ENCODE peak calls at places on chromosomes 1 and 21, in five cellular contexts. One of them, this sample, is unnamed. For H3K4me1 and H3K27me3, the result is how much of the 10 kb centered on the place peaks cover.

GRCh38 chr21:37437376-37438080 is 71.0 kb downstream of the DYRK1A start:
- DNase-seq in RWPE2: no peak
- DNase-seq in uterus: no peak
- DNase-seq in left ventricle myocardium inferior: no peak
- DNase-seq in IMR-90: no peak
- DNase-seq in this sample: no peak

GRCh38 chr1:192453360-192454045 is 122.1 kb upstream of the RGS1 start:
- DNase-seq in left ventricle myocardium inferior: no peak
- DNase-seq in uterus: no peak
- DNase-seq in RWPE2: no peak
- DNase-seq in IMR-90: peak
- DNase-seq in this sample: no peak

GRCh38 chr1:180519846-180520245 is 17.5 kb upstream of the ACBD6 start:
- DNase-seq in IMR-90: no peak
- DNase-seq in RWPE2: no peak
- DNase-seq in uterus: no peak
- DNase-seq in left ventricle myocardium inferior: no peak
- DNase-seq in this sample: no peak

GRCh38 chr1:69911301-69911801 is 294.0 kb downstream of the LRRC40 start:
- DNase-seq in uterus: no peak
- DNase-seq in RWPE2: no peak
- DNase-seq in IMR-90: peak
- DNase-seq in left ventricle myocardium inferior: no peak
- DNase-seq in this sample: no peak

GRCh38 chr1:199808110-199808870 is 219.2 kb upstream of the NR5A2 start:
- DNase-seq in RWPE2: no peak
- DNase-seq in IMR-90: peak
- DNase-seq in left ventricle myocardium inferior: no peak
- DNase-seq in uterus: no peak
- DNase-seq in this sample: no peak

GRCh38 chr1:223221686-223222085 is 78.6 kb upstream of the TLR5 start:
- DNase-seq in RWPE2: no peak
- DNase-seq in IMR-90: no peak
- DNase-seq in left ventricle myocardium inferior: no peak
- DNase-seq in uterus: no peak
- DNase-seq in this sample: no peak

GRCh38 chr1:87226341-87226760 is 102.3 kb upstream of the LMO4 start:
- DNase-seq in IMR-90: peak
- DNase-seq in left ventricle myocardium inferior: peak
- DNase-seq in uterus: peak
- DNase-seq in RWPE2: peak
- DNase-seq in this sample: peak

GRCh38 chr1:200483491-200484143 is 73.8 kb upstream of the ZNF281 start:
- DNase-seq in IMR-90: peak
- DNase-seq in left ventricle myocardium inferior: no peak
- DNase-seq in RWPE2: peak
- DNase-seq in uterus: no peak
- DNase-seq in this sample: peak

GRCh38 chr1:151416231-151416630 is 16.9 kb downstream of the PSMB4 start:
- DNase-seq in IMR-90: peak
- DNase-seq in uterus: no peak
- DNase-seq in left ventricle myocardium inferior: no peak
- DNase-seq in RWPE2: no peak
- DNase-seq in this sample: peak

GRCh38 chr1:168285419-168285790 is 4.7 kb downstream of the TBX19 start:
- DNase-seq in uterus: no peak
- DNase-seq in left ventricle myocardium inferior: no peak
- DNase-seq in RWPE2: no peak
- DNase-seq in IMR-90: no peak
- DNase-seq in this sample: no peak

GRCh38 chr1:228004887-228005462 is 1.8 kb upstream of the WNT3A start:
- DNase-seq in left ventricle myocardium inferior: no peak
- DNase-seq in uterus: no peak
- DNase-seq in RWPE2: no peak
- DNase-seq in IMR-90: no peak
- DNase-seq in this sample: no peak

GRCh38 chr1:168894397-168894796 is 165.4 kb upstream of the DPT start:
- DNase-seq in RWPE2: no peak
- DNase-seq in uterus: no peak
- DNase-seq in IMR-90: no peak
- DNase-seq in left ventricle myocardium inferior: no peak
- DNase-seq in this sample: no peak

GRCh38 chr1:152188673-152189591 is 29.9 kb upstream of the RPTN start:
- DNase-seq in uterus: peak
- DNase-seq in RWPE2: no peak
- DNase-seq in left ventricle myocardium inferior: peak
- DNase-seq in IMR-90: peak
- DNase-seq in this sample: peak

GRCh38 chr1:113804421-113805255 is 7.6 kb downstream of the RSBN1 start:
- DNase-seq in IMR-90: peak
- DNase-seq in left ventricle myocardium inferior: no peak
- DNase-seq in RWPE2: no peak
- DNase-seq in uterus: no peak
- DNase-seq in this sample: no peak

GRCh38 chr1:167797005-167797404 is 75.2 kb downstream of the MPZL1 start:
- DNase-seq in RWPE2: peak
- DNase-seq in IMR-90: peak
- DNase-seq in left ventricle myocardium inferior: peak
- DNase-seq in uterus: peak
- DNase-seq in this sample: peak

GRCh38 chr21:27225142-27225541 is 258.3 kb upstream of the ADAMTS5 start:
- DNase-seq in RWPE2: no peak
- DNase-seq in left ventricle myocardium inferior: no peak
- DNase-seq in IMR-90: peak
- DNase-seq in uterus: no peak
- DNase-seq in this sample: no peak

GRCh38 chr21:38804617-38805281 is 980 bp upstream of the ETS2 start:
- DNase-seq in RWPE2: no peak
- DNase-seq in left ventricle myocardium inferior: peak
- DNase-seq in IMR-90: peak
- DNase-seq in uterus: peak
- DNase-seq in this sample: peak

GRCh38 chr1:115906627-115907026 is 65.7 kb upstream of the NHLH2 start:
- DNase-seq in RWPE2: no peak
- DNase-seq in uterus: no peak
- DNase-seq in left ventricle myocardium inferior: no peak
- DNase-seq in IMR-90: no peak
- DNase-seq in this sample: no peak

GRCh38 chr1:111417755-111418154 is 9.8 kb downstream of the OVGP1 start:
- DNase-seq in left ventricle myocardium inferior: no peak
- DNase-seq in RWPE2: no peak
- DNase-seq in uterus: no peak
- DNase-seq in IMR-90: peak
- DNase-seq in this sample: no peak

GRCh38 chr1:8674912-8675311 is 142.5 kb downstream of the RERE start:
- DNase-seq in IMR-90: peak
- DNase-seq in uterus: no peak
- DNase-seq in left ventricle myocardium inferior: no peak
- DNase-seq in RWPE2: no peak
- DNase-seq in this sample: no peak

GRCh38 chr1:181817091-181817490 is 244.4 kb downstream of the ZNF648 start:
- DNase-seq in IMR-90: no peak
- DNase-seq in uterus: no peak
- DNase-seq in left ventricle myocardium inferior: no peak
- DNase-seq in RWPE2: no peak
- DNase-seq in this sample: no peak

GRCh38 chr21:31193761-31194160 is 150.3 kb downstream of the TIAM1 start:
- DNase-seq in RWPE2: no peak
- DNase-seq in IMR-90: no peak
- DNase-seq in left ventricle myocardium inferior: no peak
- DNase-seq in uterus: no peak
- DNase-seq in this sample: no peak

GRCh38 chr1:6991271-6991670 is 206.0 kb downstream of the CAMTA1 start:
- DNase-seq in uterus: no peak
- DNase-seq in IMR-90: peak
- DNase-seq in left ventricle myocardium inferior: no peak
- DNase-seq in RWPE2: no peak
- DNase-seq in this sample: peak

GRCh38 chr1:183892351-183892793 is 87.5 kb downstream of the RGL1 start:
- DNase-seq in IMR-90: peak
- DNase-seq in RWPE2: no peak
- DNase-seq in left ventricle myocardium inferior: no peak
- DNase-seq in uterus: no peak
- DNase-seq in this sample: no peak

GRCh38 chr1:188594542-188595235 is 1765.9 kb downstream of the PLA2G4A start:
- DNase-seq in IMR-90: no peak
- DNase-seq in RWPE2: no peak
- DNase-seq in uterus: no peak
- DNase-seq in left ventricle myocardium inferior: no peak
- DNase-seq in this sample: no peak

GRCh38 chr1:50978144-50978851 is 8.3 kb downstream of the CDKN2C start:
- DNase-seq in left ventricle myocardium inferior: peak
- DNase-seq in uterus: peak
- DNase-seq in RWPE2: no peak
- DNase-seq in IMR-90: peak
- DNase-seq in this sample: peak

GRCh38 chr1:177558372-177558771 is 387.6 kb downstream of the BRINP2 start:
- DNase-seq in IMR-90: no peak
- DNase-seq in left ventricle myocardium inferior: no peak
- DNase-seq in uterus: no peak
- DNase-seq in RWPE2: no peak
- DNase-seq in this sample: no peak

GRCh38 chr1:23768733-23769132 is 9.5 kb upstream of the PITHD1 start:
- DNase-seq in uterus: no peak
- DNase-seq in left ventricle myocardium inferior: no peak
- DNase-seq in RWPE2: no peak
- DNase-seq in IMR-90: no peak
- DNase-seq in this sample: peak

GRCh38 chr1:224123136-224123535 is 9.2 kb downstream of the FBXO28 start:
- DNase-seq in IMR-90: no peak
- DNase-seq in RWPE2: no peak
- DNase-seq in left ventricle myocardium inferior: no peak
- DNase-seq in uterus: no peak
- DNase-seq in this sample: no peak

GRCh38 chr1:213484333-213484732 is 433.3 kb downstream of the RPS6KC1 start:
- DNase-seq in IMR-90: no peak
- DNase-seq in uterus: no peak
- DNase-seq in left ventricle myocardium inferior: no peak
- DNase-seq in RWPE2: no peak
- DNase-seq in this sample: no peak

GRCh38 chr1:213481395-213481794 is 430.4 kb downstream of the RPS6KC1 start:
- DNase-seq in IMR-90: no peak
- DNase-seq in RWPE2: no peak
- DNase-seq in left ventricle myocardium inferior: no peak
- DNase-seq in uterus: no peak
- DNase-seq in this sample: no peak

GRCh38 chr1:213486488-213486887 is 435.4 kb downstream of the RPS6KC1 start:
- DNase-seq in RWPE2: no peak
- DNase-seq in uterus: no peak
- DNase-seq in left ventricle myocardium inferior: no peak
- DNase-seq in IMR-90: no peak
- DNase-seq in this sample: no peak

DNA sequence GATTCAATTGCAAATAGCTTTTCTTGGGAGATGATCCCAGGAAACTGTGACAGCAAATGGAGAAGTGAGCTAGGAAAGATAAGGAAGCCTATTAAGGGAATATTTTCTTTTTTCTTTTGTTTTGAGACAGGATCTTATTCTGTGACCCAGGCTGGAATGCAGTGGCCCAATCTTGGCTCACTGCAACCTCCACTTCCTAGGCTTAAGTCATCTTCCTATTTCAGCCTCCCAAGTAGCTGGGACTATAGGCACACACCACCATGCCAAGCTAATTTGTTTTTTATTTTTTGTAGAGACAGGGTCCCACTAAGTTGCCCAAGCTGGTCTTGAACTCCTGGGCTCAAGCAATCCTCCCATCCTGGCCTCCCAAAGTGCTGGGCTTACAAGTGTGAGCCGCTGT is 433.7 kb downstream of the RPS6KC1 start:
- DNase-seq in left ventricle myocardium inferior: no peak
- DNase-seq in RWPE2: no peak
- DNase-seq in IMR-90: no peak
- DNase-seq in uterus: no peak
- DNase-seq in this sample: no peak
- H3K4me1 ChIP-seq in left ventricle myocardium inferior: under half
- H3K4me1 ChIP-seq in RWPE2: under half
- H3K4me1 ChIP-seq in IMR-90: under half
- H3K4me1 ChIP-seq in uterus: under half
- H3K4me1 ChIP-seq in this sample: under half

GRCh38 chr1:89622895-89623294 is 10.0 kb upstream of the LRRC8C start:
- DNase-seq in left ventricle myocardium inferior: no peak
- DNase-seq in IMR-90: peak
- DNase-seq in uterus: no peak
- DNase-seq in RWPE2: no peak
- DNase-seq in this sample: peak
- TF ChIP-seq CTCF in left ventricle myocardium inferior: no peak
- TF ChIP-seq CTCF in IMR-90: peak
- TF ChIP-seq CTCF in uterus: no peak
- TF ChIP-seq CTCF in RWPE2: peak
- TF ChIP-seq CTCF in this sample: peak

DNA sequence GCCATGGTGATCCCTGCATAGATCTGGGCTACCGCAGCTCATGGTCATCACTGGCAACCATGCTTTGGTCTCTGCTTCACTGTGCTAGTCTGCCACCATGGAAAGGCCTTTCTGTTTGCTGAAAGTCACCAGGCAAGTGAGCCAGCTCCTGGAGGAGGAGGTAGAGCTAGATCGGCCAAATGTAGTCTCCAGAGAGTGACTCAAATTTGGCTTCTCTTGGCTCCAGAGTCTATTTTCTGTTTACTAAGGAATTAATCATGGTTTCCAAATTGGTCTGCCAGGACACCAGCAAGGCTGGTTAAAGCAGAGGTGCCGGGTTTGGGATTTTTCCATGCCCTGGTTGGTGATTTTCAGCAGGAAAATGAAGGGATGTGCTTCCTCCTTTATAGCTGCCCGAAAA is 52.7 kb upstream of the IVNS1ABP start:
- DNase-seq in left ventricle myocardium inferior: no peak
- DNase-seq in uterus: no peak
- DNase-seq in RWPE2: no peak
- DNase-seq in IMR-90: no peak
- DNase-seq in this sample: no peak
- H3K27me3 ChIP-seq in left ventricle myocardium inferior: under half
- H3K27me3 ChIP-seq in uterus: under half
- H3K27me3 ChIP-seq in RWPE2: under half
- H3K27me3 ChIP-seq in IMR-90: under half
- H3K27me3 ChIP-seq in this sample: under half

DNA sequence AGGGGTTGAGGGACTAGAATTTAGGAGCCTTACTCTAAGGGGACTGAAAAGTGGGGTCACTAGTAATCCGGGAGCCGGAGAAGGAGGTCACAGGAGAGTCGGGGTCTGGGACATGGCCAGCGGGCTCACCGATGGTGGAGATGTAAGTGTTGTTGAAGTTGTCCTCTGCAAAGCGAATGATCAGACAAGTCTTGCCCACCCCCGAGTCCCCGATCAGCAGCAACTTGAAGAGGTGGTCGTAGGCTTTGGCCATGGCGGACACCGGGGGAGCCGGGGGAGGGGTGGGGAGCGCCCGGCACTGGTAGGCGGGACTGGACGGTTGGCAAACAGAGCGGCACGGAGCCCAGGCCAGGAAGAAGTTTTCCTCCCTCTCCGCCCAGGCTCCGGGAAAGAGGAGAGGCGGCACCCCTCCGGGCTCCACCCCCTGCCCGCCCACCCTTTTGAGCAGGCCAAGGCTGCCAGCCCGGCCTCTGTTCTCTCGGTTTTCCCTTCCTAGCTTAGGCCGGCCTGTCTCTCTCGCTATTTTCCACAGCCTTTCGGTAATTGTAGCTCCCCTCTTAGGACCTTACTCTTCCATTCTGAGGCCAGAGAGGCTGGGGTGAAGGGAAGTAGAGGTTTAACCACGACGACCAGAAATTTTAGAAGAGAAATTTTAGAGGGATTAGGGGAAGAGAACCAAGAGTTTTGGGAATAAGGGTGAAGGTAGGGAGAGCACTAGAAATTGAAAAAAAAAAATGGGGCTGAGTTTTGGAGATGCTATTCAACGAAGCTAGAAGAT is at the start of gene RAB13:
- DNase-seq in uterus: peak
- DNase-seq in left ventricle myocardium inferior: peak
- DNase-seq in RWPE2: peak
- DNase-seq in IMR-90: peak
- DNase-seq in this sample: peak
- H3K4me1 ChIP-seq in uterus: under half
- H3K4me1 ChIP-seq in left ventricle myocardium inferior: under half
- H3K4me1 ChIP-seq in RWPE2: under half
- H3K4me1 ChIP-seq in IMR-90: under half
- H3K4me1 ChIP-seq in this sample: under half

This sample was measured in cardiac muscle cell.